ENCODE peak calls at places on chromosomes 3 and 15, in nine cellular contexts. P is upper lobe of right lung, Q is A673, B is astrocyte, Z is transverse colon, T is SJCRH30, S is cardiac muscle cell, C is SJSA1, O is tibial artery. Y is an unnamed sample.

GRCh38 chr3:50671331-50671730 is 3.4 kb upstream of the DOCK3 start:
- DNase-seq in P (no peak), Q (peak; percentile 82), B (peak; percentile 84), Z (no peak), T (no peak), S (no peak), C (peak; percentile 77), O (no peak), Y (no peak)

GRCh38 chr3:107767897-107768605 is 245.3 kb downstream of the BBX start:
- DNase-seq in P (no peak), Q (peak; percentile 37), B (no peak), Z (no peak), T (no peak), S (no peak), C (no peak), O (peak; percentile 33), Y (no peak)

GRCh38 chr3:57048052-57048671 is 12.3 kb upstream of the SPATA12 start:
- DNase-seq in P (no peak), Q (no peak), B (peak; percentile 73), Z (no peak), T (peak; percentile 95), S (no peak), C (no peak), O (peak; percentile 80), Y (no peak)

GRCh38 chr15:91578511-91578910 is 275.0 kb upstream of the SLCO3A1 start:
- DNase-seq in P (no peak), Q (no peak), B (no peak), Z (no peak), T (no peak), S (no peak), C (no peak), O (no peak), Y (no peak)

GRCh38 chr3:98699132-98699531 is 64.0 kb upstream of the ST3GAL6 start:
- DNase-seq in P (no peak), Q (no peak), B (no peak), Z (no peak), T (no peak), S (no peak), C (no peak), O (no peak), Y (no peak)

GRCh38 chr3:72071624-72072023 is 286.7 kb upstream of the PROK2 start:
- DNase-seq in P (no peak), Q (no peak), B (no peak), Z (no peak), T (no peak), S (no peak), C (no peak), O (no peak), Y (no peak)

GRCh38 chr3:111582114-111582461 is 13.1 kb downstream of the ZBED2 start:
- DNase-seq in P (no peak), Q (no peak), B (peak; percentile 98), Z (no peak), T (no peak), S (no peak), C (peak; percentile 63), O (no peak), Y (no peak)

GRCh38 chr15:48925714-48926223 is 38.0 kb downstream of the SHC4 start:
- DNase-seq in P (no peak), Q (peak; percentile 80), B (peak; percentile 93), Z (no peak), T (peak; percentile 47), S (no peak), C (peak; percentile 77), O (no peak), Y (no peak)

GRCh38 chr15:47685141-47685870 is 32.0 kb upstream of the SEMA6D start:
- DNase-seq in P (no peak), Q (no peak), B (no peak), Z (no peak), T (no peak), S (no peak), C (no peak), O (no peak), Y (no peak)

GRCh38 chr3:55819005-55819404 is 331.9 kb upstream of the WNT5A start:
- DNase-seq in P (no peak), Q (no peak), B (no peak), Z (no peak), T (no peak), S (no peak), C (no peak), O (no peak), Y (no peak)

GRCh38 chr3:30341851-30342250 is 264.6 kb upstream of the TGFBR2 start:
- DNase-seq in P (no peak), Q (no peak), B (no peak), Z (no peak), T (no peak), S (no peak), C (no peak), O (no peak), Y (no peak)

GRCh38 chr15:55240125-55240760 is 43.5 kb upstream of the RSL24D1 start:
- DNase-seq in P (no peak), Q (no peak), B (no peak), Z (no peak), T (no peak), S (no peak), C (no peak), O (no peak), Y (no peak)

GRCh38 chr3:56119575-56120349 is 348.5 kb downstream of the ERC2 start:
- DNase-seq in P (no peak), Q (peak; percentile 21), B (peak; percentile 46), Z (no peak), T (no peak), S (no peak), C (no peak), O (peak; percentile 56), Y (no peak)

GRCh38 chr15:40696228-40696627 is 1.3 kb downstream of the RAD51 start:
- DNase-seq in P (no peak), Q (no peak), B (no peak), Z (no peak), T (no peak), S (no peak), C (no peak), O (no peak), Y (no peak)
- H3K27ac ChIP-seq in P (no peak overlapping the region), Q (peak overlapping the region; percentile 94), B (no peak overlapping the region), Z (peak overlapping the region; percentile 100), T (no peak overlapping the region), S (no peak overlapping the region), C (no peak overlapping the region), O (no peak overlapping the region), Y (no peak overlapping the region)

GRCh38 chr15:73908030-73908821 is 18.0 kb upstream of the LOXL1 start:
- DNase-seq in P (peak; percentile 89), Q (peak; percentile 78), B (peak; percentile 32), Z (peak; percentile 81), T (peak; percentile 77), S (peak; percentile 86), C (peak; percentile 75), O (peak; percentile 88), Y (no peak)

GRCh38 chr15:73909616-73910015 is 16.6 kb upstream of the LOXL1 start:
- DNase-seq in P (no peak), Q (no peak), B (no peak), Z (no peak), T (no peak), S (no peak), C (no peak), O (no peak), Y (no peak)

GRCh38 chr15:73910904-73911303 is 15.4 kb upstream of the LOXL1 start:
- DNase-seq in P (no peak), Q (no peak), B (no peak), Z (no peak), T (no peak), S (no peak), C (no peak), O (no peak), Y (no peak)

GRCh38 chr15:73907018-73907394 is 19.3 kb upstream of the LOXL1 start:
- DNase-seq in P (no peak), Q (no peak), B (no peak), Z (no peak), T (no peak), S (peak; percentile 23), C (no peak), O (no peak), Y (no peak)

DNA sequence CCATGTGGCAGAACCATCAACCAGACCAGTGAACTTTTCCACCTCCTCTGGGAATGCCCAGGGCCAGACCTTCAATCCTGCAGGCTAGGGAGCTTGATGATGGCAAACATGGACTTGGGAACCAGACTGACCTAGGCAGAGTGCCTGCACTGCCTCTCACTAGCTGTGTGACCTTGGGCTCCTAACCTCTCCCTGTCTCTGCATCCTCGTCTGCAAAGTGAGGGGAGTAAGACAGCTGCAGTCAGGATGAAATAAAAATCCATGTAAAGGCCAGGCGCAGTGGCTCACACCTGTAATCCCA is 17.5 kb upstream of the LOXL1 start:
- DNase-seq in P (no peak), Q (no peak), B (no peak), Z (no peak), T (no peak), S (no peak), C (no peak), O (no peak), Y (no peak)
- H3K27me3 ChIP-seq in P (no peaks in the 10 kb centered on the region), Q (no peaks in the 10 kb centered on the region), B (no peaks in the 10 kb centered on the region), Z (no peaks in the 10 kb centered on the region), T (no peaks in the 10 kb centered on the region), S (no peaks in the 10 kb centered on the region), C (peaks cover 5% of the 10 kb centered on the region), O (no peaks in the 10 kb centered on the region), Y (no peaks in the 10 kb centered on the region)

DNA sequence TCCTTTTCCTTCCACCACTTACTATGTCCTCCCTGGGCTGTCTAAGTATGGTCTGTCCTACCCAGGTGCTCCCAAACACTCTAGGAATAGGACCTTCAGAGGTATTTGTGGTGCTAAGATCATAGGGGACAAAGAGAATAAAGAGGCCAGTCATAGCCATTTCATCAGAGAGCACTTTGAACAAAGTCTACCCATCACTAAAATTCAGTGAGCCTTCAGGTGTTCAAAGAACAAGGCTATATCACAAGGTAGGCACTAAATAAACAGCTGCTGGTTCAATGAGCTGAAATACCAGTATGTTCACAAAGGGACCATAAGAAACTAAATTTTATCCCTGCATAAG is 38.8 kb downstream of the NBEAL2 start:
- DNase-seq in P (no peak), Q (no peak), B (no peak), Z (no peak), T (no peak), S (no peak), C (no peak), O (no peak), Y (no peak)
- H3K36me3 ChIP-seq in P (peaks cover 34% of the 10 kb centered on the region), Q (no peaks in the 10 kb centered on the region), B (peaks cover 28% of the 10 kb centered on the region), Z (peaks cover 24% of the 10 kb centered on the region), T (peaks cover 21% of the 10 kb centered on the region), S (peaks cover 29% of the 10 kb centered on the region), C (peaks cover 65% of the 10 kb centered on the region), O (peaks cover 20% of the 10 kb centered on the region), Y (peaks cover 4% of the 10 kb centered on the region)

GRCh38 chr3:146542179-146542578 is 2.2 kb downstream of the PLSCR1 start:
- DNase-seq in P (no peak), Q (no peak), B (peak; percentile 23), Z (no peak), T (no peak), S (no peak), C (no peak), O (no peak), Y (no peak)
- H3K27ac ChIP-seq in P (peak overlapping the region; percentile 97), Q (no peak overlapping the region), B (no peak overlapping the region), Z (peak overlapping the region; percentile 97), T (no peak overlapping the region), S (no peak overlapping the region), C (no peak overlapping the region), O (peak overlapping the region; percentile 96), Y (no peak overlapping the region)